ENCODE peak calls at places on chromosomes 13 and 19, in nine cellular contexts. F, N, Z, Y, P, R, C, B and A are unnamed samples.

GRCh38 chr13:26679411-26679810 is 81.2 kb downstream of the GPR12 start:
- DNase-seq in F (peak), N (no peak), Z (no peak), Y (peak), P (no peak), R (peak), C (no peak), B (no peak), A (no peak)

GRCh38 chr19:30158067-30158892 is 213.9 kb upstream of the ZNF536 start:
- DNase-seq in F (no peak), N (no peak), Z (no peak), Y (no peak), P (no peak), R (no peak), C (no peak), B (no peak), A (no peak)

GRCh38 chr13:32997399-32997798 is 18.8 kb upstream of the KL start:
- DNase-seq in F (no peak), N (no peak), Z (no peak), Y (no peak), P (no peak), R (no peak), C (no peak), B (no peak), A (no peak)

GRCh38 chr13:95239293-95239692 is 62.0 kb downstream of the ABCC4 start:
- DNase-seq in F (no peak), N (no peak), Z (no peak), Y (no peak), P (no peak), R (no peak), C (no peak), B (peak), A (no peak)

GRCh38 chr19:39318071-39318470 is 2.6 kb downstream of the LRFN1 start:
- DNase-seq in F (no peak), N (no peak), Z (no peak), Y (no peak), P (no peak), R (no peak), C (no peak), B (no peak), A (no peak)

GRCh38 chr19:30679789-30680188 is 307.6 kb downstream of the ZNF536 start:
- DNase-seq in F (no peak), N (no peak), Z (no peak), Y (no peak), P (no peak), R (no peak), C (no peak), B (no peak), A (no peak)

GRCh38 chr13:101751488-101751887 is 299.0 kb downstream of the ITGBL1 start:
- DNase-seq in F (peak), N (no peak), Z (no peak), Y (peak), P (no peak), R (no peak), C (no peak), B (peak), A (no peak)

GRCh38 chr19:47209323-47210179 is 21.4 kb downstream of the BBC3 start:
- DNase-seq in F (no peak), N (no peak), Z (no peak), Y (peak), P (no peak), R (no peak), C (no peak), B (peak), A (no peak)

GRCh38 chr19:3372413-3372812 is 6.0 kb downstream of the NFIC start:
- DNase-seq in F (no peak), N (no peak), Z (no peak), Y (no peak), P (no peak), R (no peak), C (no peak), B (no peak), A (no peak)

GRCh38 chr13:34013061-34013460 is 195.1 kb downstream of the RFC3 start:
- DNase-seq in F (no peak), N (no peak), Z (no peak), Y (no peak), P (no peak), R (no peak), C (no peak), B (no peak), A (no peak)

GRCh38 chr13:94999871-95000270 is 287.5 kb upstream of the SOX21 start:
- DNase-seq in F (peak), N (no peak), Z (no peak), Y (no peak), P (no peak), R (no peak), C (no peak), B (no peak), A (no peak)

GRCh38 chr19:55379161-55379560 is 2.5 kb downstream of the TMEM190 start:
- DNase-seq in F (no peak), N (no peak), Z (no peak), Y (no peak), P (no peak), R (no peak), C (no peak), B (no peak), A (no peak)

GRCh38 chr13:113654175-113654560 is 3.8 kb downstream of the ATP4B start:
- DNase-seq in F (no peak), N (no peak), Z (no peak), Y (no peak), P (no peak), R (no peak), C (no peak), B (no peak), A (no peak)

GRCh38 chr19:28358604-28359003 is 854.3 kb downstream of the UQCRFS1 start:
- DNase-seq in F (no peak), N (no peak), Z (no peak), Y (no peak), P (no peak), R (no peak), C (no peak), B (no peak), A (no peak)

GRCh38 chr13:86840250-86841191 is 830.6 kb upstream of the SLITRK5 start:
- DNase-seq in F (no peak), N (no peak), Z (no peak), Y (no peak), P (no peak), R (no peak), C (no peak), B (no peak), A (no peak)

GRCh38 chr19:11479470-11480080 is 1.3 kb downstream of the ELAVL3 start:
- DNase-seq in F (no peak), N (peak), Z (no peak), Y (no peak), P (peak), R (peak), C (no peak), B (no peak), A (peak)

GRCh38 chr13:43014162-43014561 is 9.2 kb upstream of the DNAJC15 start:
- DNase-seq in F (no peak), N (no peak), Z (no peak), Y (no peak), P (no peak), R (no peak), C (no peak), B (no peak), A (no peak)

GRCh38 chr19:40687525-40688016 is 2.9 kb downstream of the NUMBL start:
- DNase-seq in F (peak), N (no peak), Z (no peak), Y (peak), P (no peak), R (peak), C (no peak), B (peak), A (no peak)

GRCh38 chr13:67023088-67023893 is 206.8 kb downstream of the PCDH9 start:
- DNase-seq in F (peak), N (no peak), Z (peak), Y (peak), P (no peak), R (peak), C (no peak), B (peak), A (no peak)

GRCh38 chr13:59587971-59588716 is 575.6 kb downstream of the DIAPH3 start:
- DNase-seq in F (no peak), N (no peak), Z (no peak), Y (no peak), P (no peak), R (no peak), C (no peak), B (no peak), A (no peak)

GRCh38 chr13:60165391-60166099 is 1.8 kb upstream of the DIAPH3 start:
- DNase-seq in F (peak), N (no peak), Z (no peak), Y (peak), P (no peak), R (no peak), C (no peak), B (no peak), A (no peak)

GRCh38 chr19:30340724-30341595 is 31.2 kb upstream of the ZNF536 start:
- DNase-seq in F (no peak), N (no peak), Z (no peak), Y (peak), P (no peak), R (peak), C (no peak), B (no peak), A (no peak)

GRCh38 chr19:51094696-51095279 is 12.1 kb upstream of the KLK14 start:
- DNase-seq in F (peak), N (peak), Z (peak), Y (no peak), P (peak), R (peak), C (no peak), B (peak), A (peak)

GRCh38 chr19:639251-640155 is at the start of gene FGF22:
- DNase-seq in F (peak), N (peak), Z (peak), Y (peak), P (peak), R (peak), C (peak), B (peak), A (peak)

GRCh38 chr19:35090795-35091214 is 24.8 kb upstream of the FXYD3 start:
- DNase-seq in F (no peak), N (no peak), Z (no peak), Y (no peak), P (no peak), R (no peak), C (no peak), B (no peak), A (peak)

GRCh38 chr19:3243851-3244700 is 19.6 kb downstream of the CELF5 start:
- DNase-seq in F (peak), N (peak), Z (peak), Y (peak), P (no peak), R (peak), C (no peak), B (peak), A (peak)

GRCh38 chr13:83178008-83178407 is 704.3 kb downstream of the SLITRK1 start:
- DNase-seq in F (no peak), N (no peak), Z (no peak), Y (no peak), P (no peak), R (no peak), C (no peak), B (no peak), A (no peak)